ENCODE peak calls at places on chromosomes 3 and 15, in six cellular contexts. X, P, Q, S, B and T are unnamed samples.

GRCh38 chr3:133512416-133513089 is 60.9 kb upstream of the CDV3 start:
- DNase-seq in X (no peak), P (no peak), Q (no peak), S (no peak), B (no peak), T (no peak)

GRCh38 chr3:46690798-46691197 is 2.7 kb downstream of the ALS2CL start:
- DNase-seq in X (peak), P (peak), Q (peak), S (no peak), B (peak), T (no peak)

GRCh38 chr3:105367063-105367405 is 325 bp downstream of the ALCAM start:
- DNase-seq in X (peak), P (peak), Q (peak), S (no peak), B (peak), T (no peak)

GRCh38 chr15:31264534-31265089 is 62.0 kb upstream of the KLF13 start:
- DNase-seq in X (no peak), P (no peak), Q (peak), S (no peak), B (peak), T (no peak)

GRCh38 chr3:25820372-25820771 is 30.5 kb downstream of the OXSM start:
- DNase-seq in X (peak), P (no peak), Q (no peak), S (no peak), B (no peak), T (peak)

GRCh38 chr15:92044510-92044909 is 191.0 kb downstream of the SLCO3A1 start:
- DNase-seq in X (no peak), P (no peak), Q (no peak), S (no peak), B (no peak), T (no peak)

GRCh38 chr3:15064299-15064834 is 748 bp downstream of the MRPS25 start:
- DNase-seq in X (peak), P (no peak), Q (peak), S (peak), B (no peak), T (peak)

GRCh38 chr15:89150286-89150685 is 62.0 kb downstream of the ABHD2 start:
- DNase-seq in X (no peak), P (no peak), Q (no peak), S (no peak), B (no peak), T (no peak)

GRCh38 chr15:40046721-40047412 is 7.9 kb upstream of the SRP14 start:
- DNase-seq in X (peak), P (no peak), Q (no peak), S (no peak), B (no peak), T (no peak)

GRCh38 chr3:37912052-37912733 is 50.5 kb downstream of the CTDSPL start:
- DNase-seq in X (no peak), P (no peak), Q (no peak), S (no peak), B (no peak), T (no peak)

GRCh38 chr15:29736745-29737023 is 85.6 kb downstream of the TJP1 start:
- DNase-seq in X (peak), P (peak), Q (peak), S (no peak), B (no peak), T (no peak)

GRCh38 chr3:47324278-47324865 is 41.6 kb downstream of the KLHL18 start:
- DNase-seq in X (peak), P (peak), Q (peak), S (peak), B (peak), T (peak)

GRCh38 chr3:86029590-86029989 is 961.4 kb downstream of the VGLL3 start:
- DNase-seq in X (no peak), P (no peak), Q (no peak), S (no peak), B (no peak), T (no peak)

GRCh38 chr3:55525436-55525835 is 38.3 kb upstream of the WNT5A start:
- DNase-seq in X (no peak), P (no peak), Q (no peak), S (no peak), B (no peak), T (no peak)

GRCh38 chr3:54557538-54558419 is 370.1 kb downstream of the LRTM1 start:
- DNase-seq in X (no peak), P (no peak), Q (no peak), S (no peak), B (no peak), T (no peak)

GRCh38 chr3:117473981-117474563 is 764.5 kb downstream of the TUSC7 start:
- DNase-seq in X (no peak), P (no peak), Q (no peak), S (no peak), B (peak), T (no peak)

GRCh38 chr3:126113733-126114132 is 29.8 kb upstream of the SLC41A3 start:
- DNase-seq in X (peak), P (no peak), Q (peak), S (no peak), B (no peak), T (no peak)

GRCh38 chr15:49145651-49146609 is 9.5 kb downstream of the COPS2 start:
- DNase-seq in X (peak), P (peak), Q (peak), S (no peak), B (no peak), T (peak)

GRCh38 chr3:42037318-42037945 is 53.7 kb upstream of the TRAK1 start:
- DNase-seq in X (no peak), P (no peak), Q (no peak), S (no peak), B (no peak), T (no peak)

GRCh38 chr3:42045719-42046243 is 45.4 kb upstream of the TRAK1 start:
- DNase-seq in X (peak), P (no peak), Q (no peak), S (no peak), B (no peak), T (no peak)

GRCh38 chr3:42043116-42043796 is 47.9 kb upstream of the TRAK1 start:
- DNase-seq in X (peak), P (no peak), Q (no peak), S (no peak), B (no peak), T (peak)

DNA sequence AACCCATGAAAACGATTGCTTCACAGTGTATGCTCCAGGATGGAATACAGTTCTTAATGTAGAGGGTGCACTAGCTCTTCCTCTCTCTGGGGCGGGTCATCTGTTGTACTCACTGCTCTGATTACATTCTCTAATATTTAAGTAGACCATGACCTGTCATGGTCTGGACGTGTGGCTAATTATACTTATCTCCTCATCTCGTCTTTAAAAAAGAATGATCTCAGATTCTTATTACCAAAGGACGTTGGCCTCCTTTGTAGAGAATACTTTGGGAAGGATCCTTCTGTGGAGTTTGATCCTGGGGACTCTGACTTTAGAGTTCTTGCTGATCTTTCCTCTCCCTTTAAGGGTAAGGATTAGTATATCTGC is 48.4 kb upstream of the TRAK1 start:
- DNase-seq in X (peak), P (no peak), Q (no peak), S (no peak), B (no peak), T (peak)
- H3K4me3 ChIP-seq in X (no peak), P (no peak), Q (no peak), S (no peak), B (no peak), T (peak)

GRCh38 chr3:28019740-28020139 is 221.7 kb upstream of the CMC1 start:
- DNase-seq in X (no peak), P (no peak), Q (no peak), S (no peak), B (no peak), T (no peak)
- H3K27ac ChIP-seq in X (no peak), P (no peak), Q (no peak), S (no peak), B (no peak), T (no peak)

GRCh38 chr15:28099555-28100140 is 533 bp upstream of the OCA2 start:
- DNase-seq in X (no peak), P (no peak), Q (no peak), S (no peak), B (no peak), T (no peak)
- H3K4me3 ChIP-seq in X (no peak), P (peak), Q (no peak), S (no peak), B (peak), T (no peak)

GRCh38 chr3:123783050-123783724 is 100.9 kb downstream of the MYLK start:
- DNase-seq in X (no peak), P (no peak), Q (no peak), S (no peak), B (no peak), T (no peak)
- H3K27ac ChIP-seq in X (peak), P (no peak), Q (no peak), S (no peak), B (no peak), T (no peak)

GRCh38 chr3:49570033-49570654 is 15.9 kb downstream of the BSN start:
- DNase-seq in X (no peak), P (no peak), Q (no peak), S (no peak), B (no peak), T (no peak)
- H3K4me3 ChIP-seq in X (no peak), P (no peak), Q (no peak), S (no peak), B (no peak), T (no peak)

DNA sequence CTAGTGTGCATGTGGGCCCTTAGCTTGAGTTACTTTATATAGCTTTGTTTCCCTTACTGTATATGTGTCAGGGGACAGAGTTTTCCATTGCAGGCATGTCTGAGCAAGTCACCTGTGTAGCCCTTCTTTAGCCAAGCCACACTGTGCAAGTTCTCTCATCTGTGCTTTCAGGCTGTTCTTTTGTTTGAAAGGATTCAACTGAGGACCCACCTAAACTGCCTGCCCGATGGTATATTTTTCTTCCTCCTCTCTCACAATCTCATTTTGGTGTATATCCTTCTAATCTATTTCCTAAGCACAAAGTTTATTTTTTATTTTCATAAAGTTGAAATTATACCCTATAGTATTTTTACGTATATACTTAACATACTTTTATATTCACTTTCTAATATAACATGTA is 260.1 kb upstream of the ARL6 start:
- DNase-seq in X (no peak), P (no peak), Q (no peak), S (no peak), B (no peak), T (no peak)
- H3K27ac ChIP-seq in X (no peak), P (no peak), Q (no peak), S (no peak), B (no peak), T (no peak)

GRCh38 chr3:195906865-195907729 is 1.3 kb downstream of the TNK2 start:
- DNase-seq in X (no peak), P (no peak), Q (peak), S (no peak), B (peak), T (no peak)
- H3K4me3 ChIP-seq in X (no peak), P (peak), Q (no peak), S (peak), B (peak), T (peak)

GRCh38 chr15:101148881-101149664 is 102.8 kb downstream of the CHSY1 start:
- DNase-seq in X (no peak), P (no peak), Q (no peak), S (no peak), B (no peak), T (peak)
- H3K27ac ChIP-seq in X (no peak), P (no peak), Q (no peak), S (no peak), B (no peak), T (peak)

GRCh38 chr15:74794248-74794969 is 12.5 kb downstream of the CSK start:
- DNase-seq in X (no peak), P (no peak), Q (no peak), S (no peak), B (no peak), T (no peak)

GRCh38 chr15:74793135-74794028 is 11.5 kb downstream of the CSK start:
- DNase-seq in X (no peak), P (no peak), Q (no peak), S (no peak), B (no peak), T (no peak)

GRCh38 chr15:74791007-74791406 is 9.1 kb downstream of the CSK start:
- DNase-seq in X (no peak), P (no peak), Q (no peak), S (no peak), B (no peak), T (no peak)

GRCh38 chr15:74791667-74792066 is 9.8 kb downstream of the CSK start:
- DNase-seq in X (no peak), P (no peak), Q (no peak), S (no peak), B (no peak), T (no peak)

DNA sequence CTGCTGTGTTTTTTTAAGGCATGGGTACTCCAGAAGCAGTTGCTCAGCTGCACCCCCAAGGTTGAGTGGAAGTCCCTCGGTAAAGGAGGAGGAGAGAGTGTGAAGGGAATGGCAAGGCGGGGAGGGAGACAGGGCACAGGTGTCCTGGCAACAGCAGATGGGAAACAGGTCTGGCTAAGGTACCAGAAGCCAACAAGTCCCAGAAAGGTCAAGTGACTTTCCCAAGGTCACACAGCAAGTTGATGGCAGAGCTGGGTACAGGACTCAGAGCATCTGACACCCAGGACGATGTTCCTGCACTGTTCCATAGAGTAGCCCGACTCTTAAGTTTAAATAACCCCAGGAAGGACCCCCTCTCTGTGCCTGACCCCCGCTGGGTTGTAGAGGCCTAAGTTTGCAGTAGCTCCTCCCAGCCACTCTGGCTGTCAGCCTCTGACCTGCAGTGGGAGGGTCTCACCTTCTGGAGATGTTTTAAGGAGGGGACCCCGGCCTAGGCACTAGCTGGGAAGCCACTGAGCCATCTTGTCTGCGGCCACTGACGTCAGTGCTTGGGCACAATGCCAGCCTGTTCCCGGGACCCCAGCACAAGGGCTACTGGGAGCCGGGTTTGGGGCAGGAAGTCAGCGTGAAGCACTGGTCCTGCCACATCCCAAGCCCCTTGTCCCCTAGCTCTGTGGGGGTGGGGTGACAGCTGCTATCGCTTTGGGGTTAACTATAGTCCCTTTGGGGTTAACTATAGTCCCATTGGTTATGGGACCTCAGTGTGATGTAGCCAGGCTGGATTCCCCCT is 10.5 kb downstream of the CSK start:
- DNase-seq in X (no peak), P (no peak), Q (no peak), S (no peak), B (no peak), T (no peak)
- H3K4me3 ChIP-seq in X (no peak), P (no peak), Q (no peak), S (no peak), B (no peak), T (no peak)

GRCh38 chr3:71302604-71303003 is 280.9 kb downstream of the FOXP1 start:
- DNase-seq in X (no peak), P (no peak), Q (no peak), S (no peak), B (no peak), T (no peak)
- H3K27ac ChIP-seq in X (no peak), P (no peak), Q (no peak), S (no peak), B (peak), T (no peak)